ENCODE peak calls at places on chromosomes 13 and 19, in eight cellular contexts. G, F, B, E, Z, D, W and V are unnamed samples.

GRCh38 chr19:28840891-28841290 is 372.1 kb downstream of the UQCRFS1 start:
- DNase-seq in G (no peak), B (no peak), W (no peak), F (no peak), D (no peak), E (no peak), Z (no peak), V (no peak)

GRCh38 chr13:59494560-59494970 is 669.2 kb downstream of the DIAPH3 start:
- DNase-seq in B (no peak), F (no peak), W (no peak), G (no peak), D (no peak), Z (no peak), E (no peak), V (no peak)

GRCh38 chr19:47104678-47105077 is 8.9 kb downstream of the ZC3H4 start:
- DNase-seq in F (no peak), G (no peak), B (no peak), W (no peak), D (no peak), Z (peak), E (no peak), V (no peak)

GRCh38 chr13:101327844-101328243 is 88.5 kb downstream of the NALCN start:
- DNase-seq in F (no peak), Z (no peak), E (no peak), G (no peak), W (no peak), D (no peak), B (no peak), V (no peak)

GRCh38 chr13:39484506-39485313 is 118.3 kb downstream of the LHFPL6 start:
- DNase-seq in G (no peak), D (no peak), Z (no peak), W (no peak), F (no peak), E (no peak), B (no peak), V (no peak)

GRCh38 chr13:41345921-41346589 is 35.0 kb downstream of the NAA16 start:
- DNase-seq in F (no peak), G (no peak), E (no peak), W (no peak), Z (no peak), B (no peak), D (no peak), V (no peak)

GRCh38 chr13:71252191-71252704 is 614.8 kb downstream of the DACH1 start:
- DNase-seq in B (no peak), G (no peak), F (no peak), W (no peak), D (no peak), Z (no peak), E (no peak), V (no peak)

GRCh38 chr19:53193534-53194222 is 520 bp upstream of the ZNF665 start:
- DNase-seq in D (no peak), F (no peak), Z (no peak), E (no peak), B (no peak), W (no peak), G (no peak), V (no peak)

GRCh38 chr19:10812902-10813404 is 23.1 kb downstream of the TMED1 start:
- DNase-seq in Z (no peak), E (no peak), B (peak), W (no peak), G (peak), F (no peak), D (no peak), V (no peak)

GRCh38 chr19:41844601-41845000 is at the start of gene LYPD4:
- DNase-seq in E (no peak), B (no peak), Z (no peak), G (no peak), F (no peak), W (no peak), D (no peak), V (no peak)

GRCh38 chr19:34316741-34317241 is 48.2 kb upstream of the GPI start:
- DNase-seq in W (no peak), E (no peak), F (no peak), Z (no peak), B (no peak), G (peak), D (no peak), V (no peak)

GRCh38 chr13:43877788-43878187 is 1.8 kb downstream of the CCDC122 start:
- DNase-seq in G (no peak), W (no peak), D (no peak), E (no peak), F (no peak), B (no peak), Z (no peak), V (no peak)

GRCh38 chr13:65292488-65292901 is 1937.6 kb downstream of the PCDH9 start:
- DNase-seq in D (no peak), F (no peak), B (no peak), Z (no peak), W (no peak), E (no peak), G (peak), V (no peak)